ENCODE peak calls at places on chromosomes 6 and 20, in five cellular contexts. N is NCI-H345; F is naive thymus-derived CD8-positive, alpha-beta T cell; G is stomach; H is aorta. Z is an unnamed sample.
A peak's percentile ranks its signal among the peaks of the same experiment; 100 is the strongest.

GRCh38 chr20:62136283-62137091 is 6.7 kb downstream of the PSMA7 start:
- DNase-seq in H (peak; percentile 74), G (peak; percentile 77), N (peak; percentile 61), F (peak; percentile 69), Z (no peak)

GRCh38 chr6:64680446-64680845 is 1026.6 kb downstream of the EYS start:
- DNase-seq in H (no peak), F (no peak), N (no peak), G (no peak), Z (no peak)

GRCh38 chr6:22025468-22026159 is 271.2 kb downstream of the PRL start:
- DNase-seq in N (no peak), H (no peak), F (peak; percentile 4), G (no peak), Z (no peak)

GRCh38 chr6:37029249-37029959 is 23.9 kb downstream of the FGD2 start:
- DNase-seq in F (peak; percentile 44), G (peak; percentile 65), N (peak; percentile 25), H (peak; percentile 90), Z (peak; percentile 31)

GRCh38 chr20:35091808-35092523 is 641 bp downstream of the TRPC4AP start:
- DNase-seq in G (no peak), H (no peak), N (peak; percentile 23), F (no peak), Z (no peak)

GRCh38 chr20:50577175-50578018 is 67.2 kb downstream of the PTPN1 start:
- DNase-seq in H (no peak), N (peak; percentile 87), F (no peak), G (peak; percentile 86), Z (peak; percentile 36)

GRCh38 chr20:39081255-39081654 is 119.1 kb downstream of the DHX35 start:
- DNase-seq in G (peak; percentile 85), N (peak; percentile 85), F (peak; percentile 72), H (peak; percentile 83), Z (peak; percentile 62)

GRCh38 chr6:135094403-135094821 is 39.8 kb upstream of the HBS1L start:
- DNase-seq in G (no peak), H (no peak), F (peak; percentile 53), N (no peak), Z (no peak)

GRCh38 chr6:42443312-42444075 is 8.2 kb downstream of the TRERF1 start:
- DNase-seq in H (no peak), G (no peak), F (no peak), N (no peak), Z (no peak)

GRCh38 chr6:88725111-88725711 is 238.2 kb downstream of the RNGTT start:
- DNase-seq in H (no peak), G (no peak), N (no peak), F (no peak), Z (no peak)

GRCh38 chr20:15627501-15627903 is 945.7 kb downstream of the KIF16B start:
- DNase-seq in G (no peak), N (no peak), F (no peak), H (no peak), Z (no peak)

GRCh38 chr6:45791181-45791580 is 224.5 kb downstream of the CLIC5 start:
- DNase-seq in H (no peak), G (no peak), F (no peak), N (no peak), Z (no peak)

GRCh38 chr6:79878142-79878748 is 69.1 kb downstream of the ELOVL4 start:
- DNase-seq in F (no peak), G (peak; percentile 52), H (no peak), N (no peak), Z (no peak)

GRCh38 chr6:85544776-85545175 is 48.9 kb downstream of the SNX14 start:
- DNase-seq in N (no peak), H (no peak), F (no peak), G (no peak), Z (no peak)

GRCh38 chr6:35706468-35706867 is 17.8 kb upstream of the FKBP5 start:
- DNase-seq in H (no peak), G (no peak), N (no peak), F (no peak), Z (no peak)

GRCh38 chr6:145199961-145200360 is 535.4 kb downstream of the EPM2A start:
- DNase-seq in H (no peak), F (no peak), N (peak; percentile 36), G (no peak), Z (peak; percentile 5)

GRCh38 chr6:168031411-168032382 is 34.2 kb downstream of the KIF25 start:
- DNase-seq in H (no peak), G (no peak), F (no peak), N (no peak), Z (no peak)

GRCh38 chr6:56693246-56693607 is 50.5 kb upstream of the DST start:
- DNase-seq in F (no peak), N (no peak), H (peak; percentile 87), G (peak; percentile 74), Z (peak; percentile 62)

GRCh38 chr20:12093062-12093796 is 175.5 kb downstream of the BTBD3 start:
- DNase-seq in F (no peak), N (no peak), G (no peak), H (no peak), Z (no peak)

GRCh38 chr6:168516941-168517741 is 76.2 kb downstream of the SMOC2 start:
- DNase-seq in G (no peak), H (no peak), F (no peak), N (no peak), Z (no peak)

GRCh38 chr6:45445749-45446454 is 68.2 kb upstream of the SUPT3H start:
- DNase-seq in H (peak; percentile 75), G (peak; percentile 59), N (peak; percentile 81), F (no peak), Z (peak; percentile 69)

GRCh38 chr6:3768502-3768901 is 17.0 kb upstream of the PXDC1 start:
- DNase-seq in G (no peak), H (no peak), F (no peak), N (no peak), Z (no peak)